ENCODE peak calls at places on chromosomes 2 and 18, in seven cellular contexts. U is lung; G is A549; P is naive thymus-derived CD4-positive, alpha-beta T cell; I is tibial artery; C is mucosa of descending colon; N is spleen. V is an unnamed sample.

GRCh38 chr18:55018602-55019001 is 59.3 kb upstream of the CCDC68 start:
- DNase-seq in I (no peak), P (no peak), N (no peak), U (no peak), G (no peak), C (no peak), V (peak)

GRCh38 chr2:1929001-1929400 is 184.7 kb upstream of the PXDN start:
- DNase-seq in I (no peak), G (no peak), P (no peak), U (no peak), N (no peak), C (no peak), V (no peak)

GRCh38 chr2:173193925-173194324 is 118.3 kb downstream of the MAP3K20 start:
- DNase-seq in G (no peak), U (no peak), P (no peak), C (no peak), N (no peak), I (no peak), V (no peak)

GRCh38 chr2:117856415-117857210 is 42.1 kb downstream of the DDX18 start:
- DNase-seq in G (peak), N (no peak), P (no peak), I (no peak), C (no peak), U (no peak), V (peak)

GRCh38 chr18:78986018-78986481 is 6.4 kb downstream of the SALL3 start:
- DNase-seq in U (no peak), P (no peak), I (no peak), G (peak), C (no peak), N (no peak), V (no peak)

GRCh38 chr2:44254023-44254422 is 21.3 kb upstream of the SLC3A1 start:
- DNase-seq in N (no peak), G (no peak), P (no peak), I (no peak), U (no peak), C (no peak), V (no peak)

GRCh38 chr2:226701052-226701451 is 98.6 kb downstream of the IRS1 start:
- DNase-seq in C (no peak), P (no peak), N (no peak), I (no peak), G (no peak), U (no peak), V (peak)

GRCh38 chr2:94874277-94874997 is 3.2 kb downstream of the TEKT4 start:
- DNase-seq in C (peak), N (peak), U (peak), P (peak), I (no peak), G (peak), V (peak)

GRCh38 chr2:115369380-115369779 is 926.9 kb downstream of the DPP10 start:
- DNase-seq in N (no peak), U (no peak), C (no peak), G (no peak), I (no peak), P (no peak), V (no peak)

GRCh38 chr18:26268454-26268853 is 42.2 kb downstream of the TAF4B start:
- DNase-seq in P (no peak), C (no peak), U (no peak), N (no peak), I (no peak), G (no peak), V (no peak)

GRCh38 chr2:16972276-16972675 is 306.6 kb upstream of the CYRIA start:
- DNase-seq in U (no peak), P (no peak), C (no peak), I (no peak), N (no peak), G (no peak), V (no peak)

GRCh38 chr2:28321426-28321825 is 71.2 kb upstream of the FOSL2 start:
- DNase-seq in C (no peak), I (no peak), G (no peak), U (no peak), P (no peak), N (no peak), V (no peak)

GRCh38 chr2:27059141-27059820 is 7.8 kb downstream of the AGBL5 start:
- DNase-seq in G (no peak), I (no peak), P (no peak), N (peak), U (no peak), C (no peak), V (no peak)

GRCh38 chr18:41021089-41021488 is 933.9 kb upstream of the PIK3C3 start:
- DNase-seq in P (no peak), C (no peak), G (no peak), U (no peak), N (no peak), I (no peak), V (no peak)

GRCh38 chr2:162002623-162003200 is 71.3 kb downstream of the DPP4 start:
- DNase-seq in U (no peak), C (no peak), P (no peak), G (no peak), N (no peak), I (no peak), V (no peak)

GRCh38 chr18:32469190-32469611 is 1.5 kb downstream of the GAREM1 start:
- DNase-seq in I (peak), C (peak), P (peak), U (peak), N (no peak), G (peak), V (peak)

GRCh38 chr2:177467646-177468045 is 75.1 kb downstream of the AGPS start:
- DNase-seq in U (no peak), I (no peak), N (no peak), P (no peak), G (no peak), C (no peak), V (no peak)

GRCh38 chr2:238950551-238950950 is 102.7 kb downstream of the TWIST2 start:
- DNase-seq in P (no peak), N (peak), C (no peak), U (peak), G (no peak), I (no peak), V (no peak)

GRCh38 chr2:240021488-240022104 is 3.5 kb downstream of the NDUFA10 start:
- DNase-seq in I (peak), C (peak), G (peak), N (peak), P (peak), U (peak), V (peak)

GRCh38 chr18:67651438-67651837 is 134.9 kb upstream of the DSEL start:
- DNase-seq in U (no peak), N (no peak), C (no peak), I (peak), P (no peak), G (no peak), V (no peak)

GRCh38 chr18:34223164-34223892 is 1.4 kb downstream of the NOL4 start:
- DNase-seq in I (no peak), G (no peak), C (peak), P (no peak), N (peak), U (no peak), V (no peak)
- H3K4me3 ChIP-seq in I (peak), G (peak), C (no peak), P (no peak), N (peak), U (no peak), V (peak)

DNA sequence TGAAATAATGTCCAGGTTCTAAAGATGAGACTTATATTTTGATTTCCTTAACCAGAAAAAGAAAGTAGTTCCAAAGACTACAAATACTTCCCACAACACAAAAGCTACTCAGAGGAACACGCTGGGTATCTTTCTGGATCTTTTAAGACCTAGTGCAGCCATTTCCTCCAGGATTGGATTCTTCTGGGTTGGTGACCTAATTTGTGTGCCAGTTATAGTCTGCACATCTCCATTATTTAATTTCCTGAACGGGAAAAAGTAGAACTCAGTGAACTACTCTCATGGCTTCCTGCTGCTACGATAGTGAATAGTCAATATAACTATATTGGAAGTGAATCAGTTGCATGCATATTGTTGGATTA is 1.5 kb downstream of the TMEM87B start:
- DNase-seq in I (no peak), U (no peak), P (no peak), N (no peak), G (no peak), C (no peak), V (no peak)
- H3K4me3 ChIP-seq in I (peak), U (no peak), P (peak), N (peak), G (peak), C (no peak), V (peak)

DNA sequence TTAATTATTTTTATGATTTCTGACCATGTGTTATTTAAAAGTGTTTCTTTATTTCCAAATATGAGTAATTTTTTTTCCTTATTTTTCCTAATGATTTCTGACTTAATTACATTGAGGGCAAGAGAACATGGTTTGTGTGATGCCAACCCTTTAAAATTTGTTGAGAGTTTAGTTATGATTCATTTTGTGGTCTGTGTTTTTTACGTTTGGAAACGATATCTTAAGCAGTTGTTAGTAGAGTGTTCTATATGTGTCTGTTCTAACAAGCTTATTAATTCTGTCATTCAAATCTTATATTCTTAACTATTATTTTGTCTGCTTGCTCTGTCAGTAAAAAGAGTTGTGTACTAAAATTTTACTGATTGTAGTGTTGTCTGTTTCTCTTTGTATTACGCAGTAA is 15.0 kb downstream of the NAB1 start:
- DNase-seq in P (no peak), N (no peak), U (no peak), C (no peak), I (no peak), G (no peak), V (no peak)
- H3K4me3 ChIP-seq in P (no peak), N (no peak), U (no peak), C (no peak), I (no peak), G (no peak), V (no peak)

GRCh38 chr2:237158194-237158593 is 72.5 kb downstream of the COPS8 start:
- DNase-seq in U (no peak), C (no peak), N (no peak), G (no peak), I (no peak), P (no peak), V (no peak)

GRCh38 chr2:237157551-237158102 is 71.9 kb downstream of the COPS8 start:
- DNase-seq in N (no peak), C (no peak), U (no peak), G (no peak), P (no peak), I (no peak), V (no peak)

GRCh38 chr2:237154894-237155851 is 69.5 kb downstream of the COPS8 start:
- DNase-seq in N (peak), C (no peak), U (no peak), G (no peak), I (no peak), P (no peak), V (no peak)

GRCh38 chr2:237156857-237157550 is 71.3 kb downstream of the COPS8 start:
- DNase-seq in G (no peak), C (no peak), U (no peak), P (no peak), I (no peak), N (peak), V (no peak)

DNA sequence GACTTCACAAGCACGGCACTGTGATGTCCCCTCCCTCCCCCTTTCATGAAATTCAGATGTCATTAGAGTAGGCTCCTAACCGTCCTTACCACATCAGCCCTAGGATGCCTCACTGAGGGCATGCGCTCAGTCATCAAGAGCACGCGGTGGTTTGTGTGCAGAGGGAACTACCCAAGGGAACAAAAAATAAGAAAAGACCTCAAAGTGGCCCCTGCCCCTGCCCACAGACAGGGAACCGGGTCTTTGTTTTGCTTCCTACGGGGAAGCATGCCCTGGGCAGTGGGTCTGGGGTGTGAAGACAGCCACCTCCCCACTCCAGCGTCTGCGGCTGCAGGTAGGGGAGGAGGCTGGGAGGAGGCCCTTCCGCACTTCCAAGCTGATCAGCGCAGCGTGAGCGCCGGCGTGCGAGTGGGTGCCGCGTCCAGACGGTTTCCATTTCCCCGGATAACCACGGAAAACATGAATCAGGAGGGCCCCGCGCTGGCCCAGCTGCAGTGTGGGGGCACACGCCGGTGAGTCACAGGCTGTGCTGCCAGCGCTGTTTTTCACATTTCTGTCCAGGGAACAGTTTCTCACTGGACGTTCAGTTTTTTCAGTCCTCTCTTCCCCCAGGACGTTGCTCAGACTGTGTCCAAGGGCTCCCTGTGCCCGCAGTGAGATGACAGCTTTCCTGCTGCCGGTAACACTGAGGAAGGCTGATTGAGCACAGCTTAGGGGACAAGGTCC is 70.6 kb downstream of the COPS8 start:
- DNase-seq in N (peak), G (no peak), P (no peak), I (peak), C (peak), U (no peak), V (no peak)
- H3K4me3 ChIP-seq in N (no peak), G (no peak), P (no peak), I (peak), C (no peak), U (no peak), V (no peak)

V was measured in SJCRH30.